ENCODE peak calls at places on chromosomes 6 and 20, in five cellular contexts. One of them, this sample, is unnamed.

GRCh38 chr20:52775786-52776185 is 196.4 kb upstream of the TSHZ2 start:
- DNase-seq in lung microvascular endothelial cell: no peak
- DNase-seq in astrocyte: no peak
- DNase-seq in GOT3: no peak
- DNase-seq in smooth muscle cell of the brain vasculature: no peak
- DNase-seq in this sample: no peak

GRCh38 chr6:113397229-113397628 is 459.9 kb upstream of the MARCKS start:
- DNase-seq in smooth muscle cell of the brain vasculature: no peak
- DNase-seq in GOT3: no peak
- DNase-seq in astrocyte: peak; percentile 65
- DNase-seq in lung microvascular endothelial cell: no peak
- DNase-seq in this sample: no peak

GRCh38 chr6:114315841-114316595 is 26.8 kb downstream of the HS3ST5 start:
- DNase-seq in astrocyte: no peak
- DNase-seq in GOT3: no peak
- DNase-seq in lung microvascular endothelial cell: no peak
- DNase-seq in smooth muscle cell of the brain vasculature: no peak
- DNase-seq in this sample: no peak

GRCh38 chr20:58703765-58704331 is 11.2 kb downstream of the NPEPL1 start:
- DNase-seq in lung microvascular endothelial cell: no peak
- DNase-seq in smooth muscle cell of the brain vasculature: no peak
- DNase-seq in GOT3: no peak
- DNase-seq in astrocyte: no peak
- DNase-seq in this sample: no peak

GRCh38 chr6:2695464-2696095 is 55.1 kb downstream of the MYLK4 start:
- DNase-seq in lung microvascular endothelial cell: peak; percentile 54
- DNase-seq in astrocyte: no peak
- DNase-seq in smooth muscle cell of the brain vasculature: peak; percentile 36
- DNase-seq in GOT3: no peak
- DNase-seq in this sample: no peak

GRCh38 chr20:23746321-23746720 is 4.4 kb downstream of the CST1 start:
- DNase-seq in astrocyte: no peak
- DNase-seq in GOT3: no peak
- DNase-seq in smooth muscle cell of the brain vasculature: no peak
- DNase-seq in lung microvascular endothelial cell: no peak
- DNase-seq in this sample: no peak

GRCh38 chr6:1604347-1604990 is 5.2 kb upstream of the FOXC1 start:
- DNase-seq in astrocyte: no peak
- DNase-seq in GOT3: no peak
- DNase-seq in smooth muscle cell of the brain vasculature: no peak
- DNase-seq in lung microvascular endothelial cell: peak; percentile 54
- DNase-seq in this sample: no peak

GRCh38 chr20:45101333-45101850 is 465 bp upstream of the KCNS1 start:
- DNase-seq in astrocyte: no peak
- DNase-seq in smooth muscle cell of the brain vasculature: no peak
- DNase-seq in GOT3: no peak
- DNase-seq in lung microvascular endothelial cell: no peak
- DNase-seq in this sample: no peak

GRCh38 chr6:130882370-130882769 is 55.2 kb downstream of the SMLR1 start:
- DNase-seq in astrocyte: no peak
- DNase-seq in lung microvascular endothelial cell: no peak
- DNase-seq in GOT3: no peak
- DNase-seq in smooth muscle cell of the brain vasculature: no peak
- DNase-seq in this sample: no peak

GRCh38 chr6:4059115-4059777 is 19.7 kb downstream of the FAM217A start:
- DNase-seq in astrocyte: peak; percentile 84
- DNase-seq in lung microvascular endothelial cell: peak; percentile 91
- DNase-seq in GOT3: no peak
- DNase-seq in smooth muscle cell of the brain vasculature: peak; percentile 58
- DNase-seq in this sample: no peak

GRCh38 chr6:130303436-130303835 is 62.4 kb upstream of the TMEM200A start:
- DNase-seq in smooth muscle cell of the brain vasculature: no peak
- DNase-seq in lung microvascular endothelial cell: no peak
- DNase-seq in GOT3: no peak
- DNase-seq in astrocyte: peak; percentile 62
- DNase-seq in this sample: no peak

GRCh38 chr6:4583026-4583425 is 193.2 kb upstream of the CDYL start:
- DNase-seq in astrocyte: no peak
- DNase-seq in smooth muscle cell of the brain vasculature: no peak
- DNase-seq in GOT3: no peak
- DNase-seq in lung microvascular endothelial cell: peak; percentile 48
- DNase-seq in this sample: no peak

GRCh38 chr20:36303020-36303595 is 3.0 kb upstream of the DLGAP4 start:
- DNase-seq in lung microvascular endothelial cell: peak; percentile 73
- DNase-seq in GOT3: no peak
- DNase-seq in astrocyte: no peak
- DNase-seq in smooth muscle cell of the brain vasculature: no peak
- DNase-seq in this sample: no peak

GRCh38 chr6:53065266-53066058 is at the start of gene FBXO9:
- DNase-seq in astrocyte: no peak
- DNase-seq in GOT3: peak; percentile 48
- DNase-seq in smooth muscle cell of the brain vasculature: no peak
- DNase-seq in lung microvascular endothelial cell: peak; percentile 67
- DNase-seq in this sample: no peak

GRCh38 chr20:62799459-62799858 is 3.2 kb downstream of the MRGBP start:
- DNase-seq in lung microvascular endothelial cell: no peak
- DNase-seq in smooth muscle cell of the brain vasculature: no peak
- DNase-seq in GOT3: no peak
- DNase-seq in astrocyte: no peak
- DNase-seq in this sample: no peak

GRCh38 chr20:9228774-9229450 is 160.0 kb downstream of the PLCB4 start:
- DNase-seq in astrocyte: no peak
- DNase-seq in smooth muscle cell of the brain vasculature: no peak
- DNase-seq in GOT3: no peak
- DNase-seq in lung microvascular endothelial cell: no peak
- DNase-seq in this sample: no peak

This sample was measured in brain pericyte.